ENCODE peak calls at places on chromosome 11, in five cellular contexts. R is mucosa of descending colon, J is kidney, H is lung, M is left ventricle myocardium inferior. U is an unnamed sample. For H3K4me1, the result is how much of the 10 kb centered on the place peaks cover.

GRCh38 chr11:66685276-66686099 is 7.8 kb upstream of the RBM4B start:
- DNase-seq in H (no peak), R (no peak), J (peak), M (no peak), U (no peak)

GRCh38 chr11:17385926-17386325 is 2.5 kb downstream of the KCNJ11 start:
- DNase-seq in R (no peak), J (no peak), M (no peak), H (no peak), U (no peak)

GRCh38 chr11:26761382-26761781 is 39.5 kb upstream of the SLC5A12 start:
- DNase-seq in M (no peak), R (no peak), J (no peak), H (no peak), U (no peak)

GRCh38 chr11:22244986-22245592 is 52.2 kb downstream of the ANO5 start:
- DNase-seq in H (peak), M (peak), J (no peak), R (no peak), U (no peak)

GRCh38 chr11:60978546-60979380 is 7.3 kb downstream of the CD6 start:
- DNase-seq in H (no peak), M (no peak), J (no peak), R (no peak), U (no peak)

GRCh38 chr11:73347067-73347466 is 29.1 kb upstream of the RELT start:
- DNase-seq in M (no peak), H (no peak), R (no peak), J (no peak), U (no peak)

GRCh38 chr11:36376888-36377758 is 81.0 kb downstream of the PRR5L start:
- DNase-seq in J (peak), R (peak), H (no peak), M (peak), U (no peak)

GRCh38 chr11:118912742-118913410 is 12.8 kb downstream of the BCL9L start:
- DNase-seq in J (peak), M (no peak), R (peak), H (no peak), U (peak)

GRCh38 chr11:44776840-44777536 is 50.2 kb downstream of the TSPAN18 start:
- DNase-seq in R (peak), M (no peak), H (no peak), J (no peak), U (no peak)

GRCh38 chr11:433111-433510 is 8.7 kb downstream of the ANO9 start:
- DNase-seq in J (no peak), R (no peak), M (no peak), H (no peak), U (no peak)

GRCh38 chr11:94926698-94927237 is 46.6 kb downstream of the CWC15 start:
- DNase-seq in J (peak), R (peak), M (peak), H (peak), U (no peak)

GRCh38 chr11:36257351-36257750 is 31.9 kb downstream of the COMMD9 start:
- DNase-seq in H (no peak), R (no peak), J (no peak), M (no peak), U (no peak)

GRCh38 chr11:17528906-17529813 is 15.1 kb downstream of the USH1C start:
- DNase-seq in R (no peak), M (no peak), J (no peak), H (no peak), U (no peak)

GRCh38 chr11:80873309-80873999 is 1432.6 kb upstream of the TENM4 start:
- DNase-seq in M (no peak), J (no peak), R (no peak), H (no peak), U (no peak)

GRCh38 chr11:31806944-31807790 is 4.0 kb downstream of the PAX6 start:
- DNase-seq in H (no peak), J (no peak), M (no peak), R (no peak), U (no peak)

GRCh38 chr11:104570088-104570701 is 328.1 kb downstream of the CASP12 start:
- DNase-seq in M (no peak), H (no peak), J (no peak), R (no peak), U (no peak)

GRCh38 chr11:17851697-17852096 is 117.1 kb downstream of the KCNC1 start:
- DNase-seq in R (no peak), J (no peak), M (no peak), H (no peak), U (no peak)

GRCh38 chr11:925496-926301 is at the start of gene AP2A2:
- DNase-seq in R (peak), J (peak), H (peak), M (peak), U (no peak)

GRCh38 chr11:71491531-71492329 is 35.3 kb upstream of the KRTAP5-7 start:
- DNase-seq in H (no peak), M (no peak), R (no peak), J (no peak), U (peak)

GRCh38 chr11:102446606-102447005 is 6.0 kb downstream of the TMEM123 start:
- DNase-seq in H (no peak), M (no peak), R (no peak), J (no peak), U (no peak)

GRCh38 chr11:123594188-123594901 is 60.1 kb downstream of the SCN3B start:
- DNase-seq in H (no peak), J (no peak), R (no peak), M (no peak), U (no peak)

GRCh38 chr11:94583213-94583884 is 16.2 kb downstream of the PIWIL4 start:
- DNase-seq in J (no peak), R (no peak), H (no peak), M (no peak), U (no peak)

GRCh38 chr11:44946268-44946667 is 4.4 kb downstream of the TP53I11 start:
- DNase-seq in M (peak), R (no peak), H (no peak), J (no peak), U (no peak)

GRCh38 chr11:125874556-125875124 is 12.8 kb upstream of the HYLS1 start:
- DNase-seq in M (peak), H (peak), J (no peak), R (no peak), U (no peak)

GRCh38 chr11:72598901-72599300 is 75.3 kb downstream of the PDE2A start:
- DNase-seq in R (peak), H (no peak), J (no peak), M (peak), U (no peak)

GRCh38 chr11:14136561-14136960 is 174.0 kb downstream of the SPON1 start:
- DNase-seq in R (no peak), J (no peak), M (no peak), H (no peak), U (no peak)

GRCh38 chr11:23723861-23724260 is 773.0 kb upstream of the LUZP2 start:
- DNase-seq in H (no peak), R (no peak), M (no peak), J (no peak), U (no peak)
- H3K4me1 ChIP-seq in H (under half), R (under half), M (under half), J (under half), U (under half)

GRCh38 chr11:120413480-120413879 is 77.3 kb downstream of the ARHGEF12 start:
- DNase-seq in M (no peak), R (no peak), H (no peak), J (no peak), U (no peak)
- H3K4me3 ChIP-seq in M (no peak), R (no peak), H (no peak), J (no peak), U (no peak)

DNA sequence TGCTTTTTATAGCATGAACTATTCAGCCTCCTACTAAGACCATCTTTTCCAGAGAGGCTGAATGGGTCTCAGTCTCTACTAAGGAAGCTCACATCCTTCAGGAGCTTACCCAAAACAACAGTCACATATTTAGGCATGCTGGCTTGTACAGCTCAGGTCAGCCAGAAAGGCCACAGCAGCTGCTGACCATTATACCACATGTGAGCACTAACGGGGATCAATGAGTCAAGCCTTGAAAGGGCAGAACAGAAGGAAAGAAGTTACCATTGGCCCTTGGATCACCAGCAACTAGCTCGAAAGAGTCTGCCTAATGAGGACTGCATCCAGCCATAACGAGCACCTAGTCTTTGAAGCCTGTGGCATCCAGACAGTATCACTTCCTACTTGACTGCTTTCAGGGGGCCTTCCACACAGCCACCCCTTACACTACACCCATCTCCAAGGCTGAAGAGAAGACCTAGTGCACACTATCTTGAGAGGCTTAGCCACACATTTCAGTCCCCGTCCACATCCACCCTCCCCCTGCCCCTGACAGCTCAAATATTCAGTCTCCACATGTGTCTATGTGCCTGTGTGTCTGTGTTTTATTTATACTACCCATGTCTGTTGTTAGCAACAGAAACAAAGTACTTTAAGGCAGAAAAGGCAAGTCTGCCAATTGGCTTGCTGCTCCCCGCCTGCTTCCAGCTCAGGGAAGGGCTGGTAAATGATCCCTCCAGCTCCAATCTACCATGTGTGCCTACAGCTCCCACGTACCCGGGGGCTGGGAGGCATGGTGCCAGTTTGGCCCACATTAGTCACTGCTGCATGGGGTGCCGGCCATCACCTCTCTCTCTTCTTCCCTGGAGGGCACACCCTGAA is 95.5 kb downstream of the RPL27A start:
- DNase-seq in R (peak), J (no peak), H (peak), M (peak), U (no peak)
- H3K4me1 ChIP-seq in R (under half), J (under half), H (half or more), M (half or more), U (under half)

GRCh38 chr11:57481915-57482781 is 21.8 kb downstream of the RTN4RL2 start:
- DNase-seq in J (no peak), R (no peak), M (no peak), H (no peak), U (no peak)
- H3K4me3 ChIP-seq in J (no peak), R (no peak), M (peak), H (no peak), U (peak)

GRCh38 chr11:33928564-33928963 is 36.7 kb upstream of the LMO2 start:
- DNase-seq in R (no peak), M (no peak), H (no peak), J (no peak), U (no peak)

GRCh38 chr11:33932721-33933120 is 40.8 kb upstream of the LMO2 start:
- DNase-seq in M (no peak), R (no peak), J (no peak), H (no peak), U (no peak)

GRCh38 chr11:33930317-33931021 is 38.6 kb upstream of the LMO2 start:
- DNase-seq in R (no peak), M (peak), J (no peak), H (peak), U (no peak)

GRCh38 chr11:33933607-33934006 is 41.7 kb upstream of the LMO2 start:
- DNase-seq in R (no peak), J (no peak), M (no peak), H (no peak), U (no peak)

DNA sequence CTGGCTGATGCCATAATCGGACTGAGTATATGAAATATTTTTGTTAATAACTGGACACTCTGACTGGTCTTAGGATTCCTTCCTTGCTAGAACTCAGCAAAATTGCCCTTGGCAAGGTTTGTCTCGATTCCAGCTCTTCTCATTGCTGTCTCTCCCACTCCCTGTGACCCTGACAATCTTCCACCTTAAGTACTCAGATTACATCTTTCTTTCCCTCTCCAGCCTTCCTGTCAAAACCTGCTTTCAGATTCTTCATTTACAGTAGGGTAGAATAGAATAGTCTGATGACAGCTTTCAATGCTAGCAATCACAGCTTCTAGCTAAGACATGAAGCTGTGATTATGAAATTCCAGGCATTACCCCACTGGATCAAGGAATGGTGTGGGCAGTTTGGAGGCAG is 39.2 kb upstream of the LMO2 start:
- DNase-seq in J (no peak), H (no peak), M (no peak), R (no peak), U (no peak)
- H3K4me1 ChIP-seq in J (under half), H (under half), M (under half), R (under half), U (under half)

GRCh38 chr11:34600339-34601084 is 20.4 kb upstream of the EHF start:
- DNase-seq in M (no peak), H (peak), R (peak), J (peak), U (no peak)
- H3K4me3 ChIP-seq in M (no peak), H (no peak), R (no peak), J (no peak), U (no peak)

GRCh38 chr11:20372081-20372480 is 8.6 kb downstream of the HTATIP2 start:
- DNase-seq in J (no peak), R (no peak), M (no peak), H (no peak), U (no peak)

GRCh38 chr11:20369816-20370215 is 6.3 kb downstream of the HTATIP2 start:
- DNase-seq in R (no peak), M (no peak), J (no peak), H (no peak), U (no peak)

GRCh38 chr11:20367313-20367948 is 3.9 kb downstream of the HTATIP2 start:
- DNase-seq in M (no peak), H (no peak), R (no peak), J (no peak), U (no peak)

GRCh38 chr11:20364412-20364792 is 888 bp downstream of the HTATIP2 start:
- DNase-seq in R (no peak), H (no peak), J (no peak), M (no peak), U (no peak)

DNA sequence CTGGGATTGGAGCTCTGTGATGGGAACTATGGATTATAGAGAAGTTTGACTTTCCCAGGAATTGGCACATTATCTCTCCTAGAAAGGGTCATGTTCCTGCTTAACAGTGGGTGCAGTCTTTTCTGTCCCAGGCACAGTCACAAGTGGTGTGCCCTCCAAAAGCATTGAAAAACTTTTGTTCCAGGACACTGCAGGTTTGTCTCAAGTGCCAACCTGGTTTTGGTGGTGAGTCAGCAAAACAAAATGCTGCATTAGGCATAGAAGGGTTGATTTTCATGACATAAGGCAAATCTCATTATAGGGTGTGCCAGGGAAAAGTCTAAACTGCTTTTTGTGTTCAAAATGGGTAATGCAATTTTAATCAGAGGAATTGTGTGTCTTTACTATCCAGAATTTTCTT is 4.9 kb downstream of the HTATIP2 start:
- DNase-seq in M (no peak), H (no peak), R (no peak), J (no peak), U (no peak)
- H3K4me1 ChIP-seq in M (under half), H (under half), R (under half), J (under half), U (under half)

GRCh38 chr11:11010624-11011127 is 152.8 kb upstream of the ZBED5 start:
- DNase-seq in J (no peak), H (no peak), M (peak), R (peak), U (no peak)
- H3K4me3 ChIP-seq in J (no peak), H (no peak), M (no peak), R (no peak), U (no peak)

GRCh38 chr11:128509990-128510389 is 77.4 kb downstream of the ETS1 start:
- DNase-seq in J (no peak), R (no peak), H (no peak), M (no peak), U (no peak)
- H3K4me1 ChIP-seq in J (under half), R (under half), H (half or more), M (half or more), U (half or more)

U was measured in RWPE2.